ENCODE peak calls at places on chromosomes 5 and 9, in six cellular contexts. I, Y, V, P, G and B are unnamed samples.

GRCh38 chr9:75491533-75491932 is 398.9 kb upstream of the PCSK5 start:
- DNase-seq in I (no peak), Y (no peak), V (no peak), P (no peak), G (no peak), B (no peak)

GRCh38 chr5:122772446-122772845 is 2.4 kb upstream of the SNX2 start:
- DNase-seq in I (no peak), Y (no peak), V (no peak), P (no peak), G (peak), B (peak)

GRCh38 chr9:132288371-132288770 is 66.4 kb downstream of the SETX start:
- DNase-seq in I (no peak), Y (no peak), V (no peak), P (no peak), G (peak), B (peak)

GRCh38 chr5:139459451-139459934 is 3.0 kb downstream of the ECSCR start:
- DNase-seq in I (peak), Y (peak), V (peak), P (no peak), G (no peak), B (peak)

GRCh38 chr5:151125421-151125820 is 32.2 kb downstream of the ANXA6 start:
- DNase-seq in I (peak), Y (no peak), V (no peak), P (no peak), G (no peak), B (no peak)

GRCh38 chr5:42756630-42757601 is at the start of gene CCDC152:
- DNase-seq in I (peak), Y (peak), V (no peak), P (peak), G (peak), B (peak)

GRCh38 chr9:134917431-134918373 is at the start of gene FCN1:
- DNase-seq in I (no peak), Y (peak), V (no peak), P (peak), G (no peak), B (no peak)

GRCh38 chr9:73080110-73080683 is 71.5 kb upstream of the ANXA1 start:
- DNase-seq in I (no peak), Y (no peak), V (no peak), P (no peak), G (no peak), B (no peak)

GRCh38 chr5:168327451-168327850 is 36.0 kb downstream of the WWC1 start:
- DNase-seq in I (no peak), Y (no peak), V (no peak), P (no peak), G (no peak), B (no peak)

GRCh38 chr9:16138961-16139441 is 586.2 kb downstream of the CCDC171 start:
- DNase-seq in I (no peak), Y (peak), V (no peak), P (no peak), G (peak), B (peak)

GRCh38 chr5:65801332-65801731 is 79.3 kb downstream of the NLN start:
- DNase-seq in I (no peak), Y (no peak), V (no peak), P (no peak), G (peak), B (peak)

GRCh38 chr9:137423810-137424291 is 658 bp downstream of the NOXA1 start:
- DNase-seq in I (no peak), Y (peak), V (no peak), P (peak), G (no peak), B (no peak)

GRCh38 chr5:178465228-178465860 is 124.8 kb downstream of the COL23A1 start:
- DNase-seq in I (no peak), Y (no peak), V (no peak), P (no peak), G (no peak), B (no peak)

GRCh38 chr5:68953885-68954617 is 139.8 kb upstream of the SLC30A5 start:
- DNase-seq in I (no peak), Y (no peak), V (no peak), P (no peak), G (no peak), B (no peak)

GRCh38 chr5:32837211-32837610 is 126.1 kb downstream of the NPR3 start:
- DNase-seq in I (no peak), Y (no peak), V (no peak), P (no peak), G (no peak), B (no peak)

GRCh38 chr5:14902826-14903560 is 31.4 kb upstream of the ANKH start:
- DNase-seq in I (no peak), Y (no peak), V (no peak), P (no peak), G (no peak), B (no peak)

GRCh38 chr9:129111762-129112151 is 542 bp downstream of the PTPA start:
- DNase-seq in I (peak), Y (peak), V (no peak), P (no peak), G (peak), B (peak)

GRCh38 chr9:437066-438015 is 222.7 kb downstream of the DOCK8 start:
- DNase-seq in I (no peak), Y (no peak), V (no peak), P (no peak), G (peak), B (peak)

GRCh38 chr9:83430681-83431080 is 107.5 kb downstream of the FRMD3 start:
- DNase-seq in I (no peak), Y (no peak), V (no peak), P (no peak), G (no peak), B (no peak)

GRCh38 chr5:10393491-10393890 is 40.0 kb downstream of the MARCHF6 start:
- DNase-seq in I (no peak), Y (no peak), V (no peak), P (no peak), G (peak), B (peak)

GRCh38 chr5:61538722-61539501 is 206.9 kb downstream of the ZSWIM6 start:
- DNase-seq in I (no peak), Y (no peak), V (no peak), P (no peak), G (no peak), B (no peak)

GRCh38 chr9:133119039-133119438 is 2.0 kb downstream of the RALGDS start:
- DNase-seq in I (no peak), Y (peak), V (no peak), P (no peak), G (no peak), B (no peak)

GRCh38 chr5:115723224-115723623 is 93.2 kb downstream of the CDO1 start:
- DNase-seq in I (no peak), Y (no peak), V (no peak), P (no peak), G (no peak), B (no peak)

GRCh38 chr9:118331622-118332045 is 627.4 kb downstream of the TLR4 start:
- DNase-seq in I (no peak), Y (no peak), V (no peak), P (no peak), G (peak), B (peak)

GRCh38 chr5:3542158-3542557 is 53.5 kb upstream of the IRX1 start:
- DNase-seq in I (no peak), Y (no peak), V (no peak), P (no peak), G (no peak), B (no peak)